ENCODE peak calls at places on chromosome 6, in nine cellular contexts. J is progenitor cell of endocrine pancreas; C is lung; Z is CD8-positive, alpha-beta T cell; N is fibroblast of pulmonary artery; K is GM10248; H is MCF 10A; Y is astrocyte; U is CD4-positive, alpha-beta T cell. V is an unnamed sample.

GRCh38 chr6:39426057-39426592 is 103.6 kb upstream of the KCNK16 start:
- DNase-seq in J (no peak), C (no peak), Z (no peak), N (peak), K (no peak), H (peak), Y (peak), U (no peak), V (no peak)

GRCh38 chr6:78538002-78538401 is 329.3 kb upstream of the IRAK1BP1 start:
- DNase-seq in J (no peak), C (no peak), Z (no peak), N (peak), K (no peak), H (peak), Y (peak), U (no peak), V (no peak)

GRCh38 chr6:34912715-34913464 is 23.8 kb downstream of the ANKS1A start:
- DNase-seq in J (no peak), C (no peak), Z (peak), N (peak), K (peak), H (peak), Y (peak), U (peak), V (no peak)

GRCh38 chr6:25279748-25280616 is 808 bp downstream of the CARMIL1 start:
- DNase-seq in J (peak), C (no peak), Z (peak), N (no peak), K (peak), H (peak), Y (no peak), U (no peak), V (peak)

GRCh38 chr6:45665859-45666258 is 288.1 kb upstream of the SUPT3H start:
- DNase-seq in J (no peak), C (no peak), Z (no peak), N (no peak), K (no peak), H (no peak), Y (no peak), U (no peak), V (no peak)

GRCh38 chr6:162772466-162772865 is 44.7 kb downstream of the PACRG start:
- DNase-seq in J (no peak), C (no peak), Z (no peak), N (no peak), K (no peak), H (no peak), Y (no peak), U (no peak), V (no peak)

GRCh38 chr6:163711615-163712568 is 297.4 kb downstream of the QKI start:
- DNase-seq in J (no peak), C (peak), Z (no peak), N (no peak), K (no peak), H (no peak), Y (no peak), U (no peak), V (no peak)

GRCh38 chr6:117502580-117502979 is 20.1 kb downstream of the DCBLD1 start:
- DNase-seq in J (no peak), C (no peak), Z (no peak), N (peak), K (no peak), H (no peak), Y (no peak), U (no peak), V (no peak)

GRCh38 chr6:43026365-43026764 is 4.9 kb downstream of the RRP36 start:
- DNase-seq in J (no peak), C (no peak), Z (no peak), N (no peak), K (no peak), H (no peak), Y (no peak), U (no peak), V (no peak)

GRCh38 chr6:109091314-109092009 is 3.2 kb downstream of the SESN1 start:
- DNase-seq in J (no peak), C (no peak), Z (no peak), N (no peak), K (no peak), H (no peak), Y (no peak), U (no peak), V (no peak)

GRCh38 chr6:26086214-26086613 is 1.0 kb upstream of the HFE start:
- DNase-seq in J (no peak), C (no peak), Z (peak), N (no peak), K (no peak), H (no peak), Y (no peak), U (peak), V (no peak)

GRCh38 chr6:6724319-6725119 is 136.0 kb downstream of the LY86 start:
- DNase-seq in J (peak), C (peak), Z (peak), N (peak), K (peak), H (peak), Y (peak), U (peak), V (peak)

GRCh38 chr6:715709-716450 is 22.9 kb upstream of the EXOC2 start:
- DNase-seq in J (no peak), C (no peak), Z (no peak), N (no peak), K (no peak), H (no peak), Y (no peak), U (no peak), V (no peak)

GRCh38 chr6:81075974-81076373 is 676.5 kb downstream of the TENT5A start:
- DNase-seq in J (no peak), C (no peak), Z (no peak), N (peak), K (no peak), H (peak), Y (peak), U (no peak), V (no peak)

GRCh38 chr6:148422085-148422484 is 79.4 kb downstream of the SASH1 start:
- DNase-seq in J (no peak), C (no peak), Z (no peak), N (no peak), K (no peak), H (no peak), Y (no peak), U (no peak), V (no peak)

GRCh38 chr6:56944651-56945050 is 10.3 kb upstream of the BEND6 start:
- DNase-seq in J (no peak), C (no peak), Z (no peak), N (no peak), K (no peak), H (no peak), Y (no peak), U (no peak), V (no peak)

GRCh38 chr6:135088818-135089809 is 34.5 kb upstream of the HBS1L start:
- DNase-seq in J (no peak), C (no peak), Z (no peak), N (peak), K (peak), H (peak), Y (peak), U (no peak), V (no peak)

GRCh38 chr6:29589423-29590048 is 4.6 kb downstream of the OR2H2 start:
- DNase-seq in J (peak), C (peak), Z (peak), N (peak), K (peak), H (peak), Y (peak), U (peak), V (no peak)

GRCh38 chr6:166780284-166780683 is 153.2 kb upstream of the RPS6KA2 start:
- DNase-seq in J (no peak), C (peak), Z (no peak), N (no peak), K (no peak), H (no peak), Y (no peak), U (no peak), V (no peak)

GRCh38 chr6:168118935-168119334 is 39.9 kb upstream of the FRMD1 start:
- DNase-seq in J (no peak), C (no peak), Z (no peak), N (no peak), K (no peak), H (no peak), Y (no peak), U (no peak), V (no peak)

GRCh38 chr6:77786935-77787629 is 134.2 kb downstream of the MEI4 start:
- DNase-seq in J (no peak), C (no peak), Z (no peak), N (no peak), K (no peak), H (no peak), Y (no peak), U (no peak), V (no peak)

GRCh38 chr6:135181333-135182119 is 418 bp downstream of the MYB start:
- DNase-seq in J (no peak), C (no peak), Z (no peak), N (no peak), K (no peak), H (no peak), Y (no peak), U (no peak), V (no peak)

GRCh38 chr6:14743465-14744211 is 502.2 kb upstream of the JARID2 start:
- DNase-seq in J (no peak), C (no peak), Z (peak), N (peak), K (no peak), H (peak), Y (peak), U (peak), V (no peak)

GRCh38 chr6:154386848-154387717 is 30.5 kb upstream of the IPCEF1 start:
- DNase-seq in J (no peak), C (no peak), Z (no peak), N (peak), K (no peak), H (peak), Y (peak), U (no peak), V (no peak)

GRCh38 chr6:169415179-169415578 is 161.5 kb upstream of the THBS2 start:
- DNase-seq in J (no peak), C (no peak), Z (no peak), N (peak), K (no peak), H (peak), Y (no peak), U (no peak), V (no peak)

GRCh38 chr6:117482240-117483003 is at the start of gene DCBLD1:
- DNase-seq in J (peak), C (peak), Z (peak), N (peak), K (peak), H (peak), Y (peak), U (no peak), V (peak)

GRCh38 chr6:100433726-100434435 is 30.8 kb downstream of the SIM1 start:
- DNase-seq in J (no peak), C (no peak), Z (no peak), N (no peak), K (no peak), H (no peak), Y (peak), U (no peak), V (no peak)

GRCh38 chr6:56851541-56852248 is 103.2 kb upstream of the BEND6 start:
- DNase-seq in J (no peak), C (no peak), Z (no peak), N (peak), K (peak), H (peak), Y (peak), U (no peak), V (no peak)

GRCh38 chr6:46284472-46284871 is 113.7 kb upstream of the ENPP5 start:
- DNase-seq in J (no peak), C (no peak), Z (no peak), N (no peak), K (no peak), H (no peak), Y (no peak), U (no peak), V (no peak)

GRCh38 chr6:24524801-24525200 is 30.0 kb downstream of the ALDH5A1 start:
- DNase-seq in J (no peak), C (no peak), Z (no peak), N (peak), K (peak), H (peak), Y (peak), U (no peak), V (no peak)

GRCh38 chr6:19759117-19759880 is 77.9 kb upstream of the ID4 start:
- DNase-seq in J (no peak), C (no peak), Z (no peak), N (peak), K (no peak), H (peak), Y (peak), U (no peak), V (no peak)

GRCh38 chr6:40066372-40066771 is 132.1 kb upstream of the MOCS1 start:
- DNase-seq in J (no peak), C (no peak), Z (no peak), N (no peak), K (no peak), H (no peak), Y (no peak), U (no peak), V (no peak)

GRCh38 chr6:36120979-36121706 is 9.2 kb upstream of the MAPK13 start:
- DNase-seq in J (no peak), C (peak), Z (peak), N (peak), K (no peak), H (peak), Y (no peak), U (peak), V (no peak)

GRCh38 chr6:19830171-19830570 is 7.0 kb upstream of the ID4 start:
- DNase-seq in J (no peak), C (no peak), Z (no peak), N (peak), K (no peak), H (no peak), Y (peak), U (no peak), V (no peak)

GRCh38 chr6:161481786-161482516 is 208.1 kb upstream of the AGPAT4 start:
- DNase-seq in J (no peak), C (no peak), Z (no peak), N (peak), K (no peak), H (peak), Y (peak), U (no peak), V (no peak)

GRCh38 chr6:90383212-90383611 is 86.6 kb upstream of the BACH2 start:
- DNase-seq in J (no peak), C (no peak), Z (no peak), N (no peak), K (no peak), H (no peak), Y (no peak), U (no peak), V (no peak)

DNA sequence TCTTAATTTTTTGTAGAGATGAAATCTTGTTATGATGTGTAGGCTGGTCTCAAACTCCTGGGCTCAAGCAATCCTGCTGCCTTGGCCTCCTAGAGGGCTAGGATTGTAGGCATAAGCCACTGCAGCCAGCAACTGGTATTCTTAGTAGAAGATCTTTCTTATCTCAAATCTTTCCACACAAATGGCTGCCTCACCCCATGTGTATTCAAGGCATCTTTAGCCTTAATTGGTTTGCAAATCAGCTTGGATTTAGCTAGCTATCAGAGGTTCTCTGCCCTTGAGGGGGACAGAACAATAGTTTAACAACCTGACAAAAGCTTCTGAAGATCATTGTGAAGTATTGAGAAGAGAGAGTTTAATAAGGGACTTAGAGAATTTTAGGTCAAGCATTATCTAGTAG is 17.9 kb upstream of the ABRACL start:
- DNase-seq in J (no peak), C (no peak), Z (no peak), N (no peak), K (no peak), H (no peak), Y (no peak), U (no peak), V (no peak)
- TF ChIP-seq CTCF in J (no peak), C (no peak), Z (no peak), N (no peak), K (no peak), H (no peak), Y (no peak), U (no peak), V (no peak)

DNA sequence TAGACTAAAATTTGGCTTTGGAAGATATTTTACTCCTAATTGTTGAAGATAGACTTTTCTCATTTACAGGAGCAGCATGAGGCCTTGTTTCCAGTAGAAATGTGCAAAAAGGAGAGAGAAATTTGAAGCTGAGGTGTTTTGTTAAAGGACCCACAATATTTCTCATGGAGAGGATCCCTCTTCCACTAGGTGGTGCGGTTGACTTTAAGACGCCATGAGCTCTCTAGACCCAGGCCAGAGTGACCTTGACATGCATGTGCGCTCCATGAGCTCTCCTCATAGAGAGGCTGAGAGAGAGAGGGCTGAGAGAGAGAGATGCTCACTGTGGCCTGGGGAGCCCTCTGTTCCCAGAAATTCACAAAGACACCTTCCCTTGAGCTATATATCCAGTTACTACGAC is 861.2 kb upstream of the EYS start:
- DNase-seq in J (no peak), C (no peak), Z (no peak), N (peak), K (no peak), H (no peak), Y (no peak), U (no peak), V (no peak)
- TF ChIP-seq CTCF in J (no peak), C (no peak), Z (no peak), N (no peak), K (no peak), H (no peak), Y (no peak), U (no peak), V (no peak)

GRCh38 chr6:52102330-52102932 is 15.0 kb upstream of the PKHD1 start:
- DNase-seq in J (no peak), C (no peak), Z (no peak), N (no peak), K (no peak), H (no peak), Y (no peak), U (no peak), V (no peak)

GRCh38 chr6:52103661-52104060 is 16.2 kb upstream of the PKHD1 start:
- DNase-seq in J (no peak), C (no peak), Z (no peak), N (no peak), K (no peak), H (no peak), Y (no peak), U (no peak), V (no peak)

GRCh38 chr6:52098649-52099184 is 11.3 kb upstream of the PKHD1 start:
- DNase-seq in J (no peak), C (no peak), Z (no peak), N (no peak), K (no peak), H (peak), Y (no peak), U (no peak), V (no peak)
- TF ChIP-seq CTCF in J (no peak), C (no peak), Z (no peak), N (no peak), K (no peak), H (peak), Y (no peak), U (no peak), V (no peak)

GRCh38 chr6:152124432-152125074 is 317.1 kb downstream of the ESR1 start:
- DNase-seq in J (no peak), C (no peak), Z (no peak), N (peak), K (peak), H (peak), Y (peak), U (no peak), V (no peak)
- TF ChIP-seq CTCF in J (peak), C (peak), Z (peak), N (peak), K (peak), H (peak), Y (peak), U (peak), V (peak)

DNA sequence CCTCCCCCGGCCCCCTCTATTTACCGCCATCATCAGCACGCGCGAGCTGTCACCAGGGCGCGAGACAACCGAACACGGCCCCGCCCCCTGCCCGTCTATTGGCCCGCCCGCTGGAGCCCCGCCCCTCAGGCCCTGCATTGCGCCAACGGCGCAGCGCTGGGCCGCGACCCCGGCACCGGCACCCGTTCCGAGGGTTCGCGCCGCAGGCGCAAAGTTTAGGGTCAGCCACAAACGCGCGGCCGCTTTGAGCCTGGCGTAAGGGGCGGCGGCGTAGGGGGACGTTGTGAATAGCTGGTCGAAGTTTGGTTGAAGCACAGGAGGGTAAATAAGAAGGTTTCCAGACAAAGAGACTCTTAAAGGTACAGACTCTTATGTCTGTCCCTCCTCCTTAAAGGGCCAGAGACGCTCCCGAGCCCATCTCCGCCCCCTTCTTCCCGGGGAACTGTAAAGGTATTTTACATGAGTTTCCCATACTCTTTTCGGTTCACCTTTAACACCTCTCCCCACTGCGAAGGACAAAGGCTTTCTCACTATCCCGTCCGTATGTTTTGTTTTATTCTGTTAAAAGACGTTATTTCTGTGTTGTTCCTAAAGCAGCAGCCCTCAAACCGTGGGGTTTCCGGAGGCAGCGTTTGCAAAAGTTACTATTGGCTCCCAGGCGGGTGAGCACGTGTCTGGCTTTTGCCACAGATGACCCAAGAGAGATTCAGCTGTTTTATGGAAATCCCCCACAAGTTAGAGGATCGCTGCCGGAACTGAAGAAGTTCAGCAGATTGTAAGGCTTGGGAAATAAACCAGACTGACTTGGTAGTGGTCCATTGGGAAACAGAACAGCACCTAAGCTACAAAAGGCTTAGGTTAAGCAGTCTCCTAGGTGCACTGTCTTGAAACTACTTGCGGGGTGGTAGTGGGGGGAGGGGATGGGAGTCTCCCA is at the start of gene USP49:
- DNase-seq in J (peak), C (peak), Z (peak), N (peak), K (peak), H (peak), Y (peak), U (peak), V (peak)
- TF ChIP-seq CTCF in J (no peak), C (no peak), Z (no peak), N (no peak), K (no peak), H (no peak), Y (no peak), U (no peak), V (no peak)